ENCODE peak calls at places on chromosomes 7 and 10, in four cellular contexts. W is AG09319, U is RWPE1, Y is body of pancreas. X is an unnamed sample.

GRCh38 chr7:116953727-116954442 is 584 bp downstream of the ST7 start:
- DNase-seq in W (peak; percentile 63), Y (peak; percentile 86), U (peak; percentile 62), X (peak; percentile 79)

GRCh38 chr10:87657370-87657769 is 2.3 kb upstream of the PAPSS2 start:
- DNase-seq in W (no peak), U (no peak), Y (peak; percentile 40), X (no peak)

GRCh38 chr10:84770824-84771223 is 442.4 kb downstream of the CCSER2 start:
- DNase-seq in Y (no peak), U (no peak), W (no peak), X (no peak)

GRCh38 chr10:1109795-1110673 is 53.8 kb downstream of the WDR37 start:
- DNase-seq in U (peak; percentile 91), W (no peak), Y (peak; percentile 42), X (peak; percentile 84)

GRCh38 chr7:35993663-35994622 is 159.1 kb upstream of the EEPD1 start:
- DNase-seq in W (no peak), Y (no peak), U (peak; percentile 45), X (no peak)

GRCh38 chr10:33333260-33334169 is 952 bp downstream of the NRP1 start:
- DNase-seq in W (no peak), U (peak; percentile 44), Y (no peak), X (peak; percentile 25)

GRCh38 chr7:130430841-130431713 is 9.7 kb downstream of the CEP41 start:
- DNase-seq in W (no peak), Y (no peak), U (no peak), X (peak; percentile 26)

GRCh38 chr7:157219154-157219553 is 80.4 kb downstream of the UBE3C start:
- DNase-seq in W (no peak), U (no peak), Y (peak; percentile 7), X (peak; percentile 71)

GRCh38 chr10:45000138-45000763 is 472 bp upstream of the ZNF22 start:
- DNase-seq in Y (peak; percentile 66), W (peak; percentile 60), U (no peak), X (no peak)

GRCh38 chr10:50648089-50648934 is 24.6 kb upstream of the SGMS1 start:
- DNase-seq in Y (no peak), W (no peak), U (no peak), X (no peak)

GRCh38 chr7:51024867-51025266 is 242.2 kb upstream of the GRB10 start:
- DNase-seq in U (no peak), W (no peak), Y (no peak), X (no peak)

DNA sequence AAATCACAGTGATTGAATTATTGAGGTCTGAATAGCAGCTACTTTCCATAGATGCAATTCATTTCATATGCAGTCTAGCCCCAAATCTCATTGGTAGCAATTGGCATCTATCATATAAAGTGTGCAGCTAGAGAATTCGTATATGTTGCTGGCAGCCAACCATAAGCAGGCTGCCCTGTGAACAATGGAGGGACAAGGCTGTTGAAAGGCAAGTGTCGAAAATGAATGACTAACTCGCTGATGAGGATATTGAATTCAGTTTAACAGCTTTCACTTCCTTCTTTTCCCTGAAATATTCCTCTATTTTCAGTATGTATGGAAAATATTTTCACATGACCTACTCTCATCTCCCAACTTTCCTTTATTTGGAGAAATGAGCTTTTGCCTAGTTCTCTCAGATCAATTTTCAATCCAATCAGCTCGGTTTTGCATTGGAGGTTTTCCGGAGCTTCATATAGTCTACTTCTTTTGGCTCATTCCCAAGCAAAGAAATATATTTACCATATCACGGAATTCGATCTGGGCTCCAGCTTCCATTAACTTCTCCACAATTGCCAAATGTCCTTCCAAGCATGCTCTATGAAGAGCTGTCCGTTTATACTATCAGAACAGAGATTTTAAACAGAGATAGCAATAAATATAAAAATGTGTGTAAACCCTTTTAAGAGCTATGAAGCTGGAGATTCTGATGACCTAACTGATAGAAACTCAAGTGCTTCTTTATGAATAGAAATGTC is 3.5 kb downstream of the ANKRD1 start:
- DNase-seq in W (no peak), U (no peak), Y (no peak), X (no peak)
- TF ChIP-seq CTCF in W (no peak), U (no peak), Y (no peak), X (no peak)

DNA sequence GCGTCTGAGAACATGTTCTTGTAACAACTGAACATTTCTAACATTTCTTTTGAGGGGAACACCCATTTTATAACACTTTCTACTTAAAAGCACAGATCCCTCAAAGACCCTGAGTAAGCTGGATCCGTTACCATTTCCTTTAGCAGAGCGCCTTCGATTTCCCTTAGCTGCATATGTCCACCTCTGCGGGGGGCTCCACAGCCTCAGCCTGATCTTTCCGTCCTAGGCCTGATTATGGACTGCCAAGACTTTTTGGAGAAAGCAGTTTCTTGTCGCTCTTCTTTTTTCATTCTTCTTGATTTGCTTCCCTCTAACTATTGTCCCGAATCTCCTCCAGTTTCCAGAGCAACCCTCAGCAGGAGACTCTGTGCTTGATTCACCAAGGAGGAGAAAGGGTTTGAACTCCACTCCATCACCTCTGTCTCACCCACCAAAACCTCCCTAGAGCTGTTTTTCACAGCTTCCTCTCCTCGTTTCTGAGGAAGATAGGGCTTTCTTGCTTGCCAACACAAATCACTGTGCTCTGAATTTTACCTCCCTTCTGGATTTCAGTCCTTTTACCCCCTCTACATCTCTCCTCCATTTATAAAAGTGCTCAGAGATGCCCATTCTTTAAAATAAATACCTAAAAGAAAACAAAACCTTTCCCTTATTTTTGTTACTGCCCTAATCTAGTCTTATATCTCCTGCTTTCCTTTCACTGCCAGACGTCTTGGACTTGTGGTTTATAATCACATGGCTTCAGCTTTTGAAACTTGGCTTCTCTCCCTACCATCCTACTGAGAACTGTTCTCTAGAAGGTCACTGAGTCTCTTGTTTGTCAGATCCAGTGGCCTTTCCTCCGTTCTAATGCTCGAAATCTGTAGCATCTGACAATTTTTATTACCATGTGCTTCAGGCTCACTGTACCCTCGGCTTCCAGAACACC is 30.5 kb upstream of the ZRANB1 start:
- DNase-seq in W (no peak), U (no peak), Y (peak; percentile 30), X (no peak)
- TF ChIP-seq CTCF in W (no peak), U (no peak), Y (no peak), X (peak; percentile 10)

GRCh38 chr7:133051066-133051465 is 30.8 kb downstream of the CHCHD3 start:
- DNase-seq in W (no peak), U (no peak), Y (peak; percentile 39), X (peak; percentile 32)
- TF ChIP-seq CTCF in W (peak; percentile 7), U (no peak), Y (peak; percentile 23), X (peak; percentile 34)

GRCh38 chr7:29091121-29091601 is 55.2 kb downstream of the CPVL start:
- DNase-seq in Y (no peak), U (no peak), W (no peak), X (peak; percentile 16)

GRCh38 chr7:29095666-29096560 is 50.4 kb downstream of the CPVL start:
- DNase-seq in Y (no peak), W (no peak), U (no peak), X (no peak)

GRCh38 chr7:29086545-29086944 is 59.8 kb downstream of the CPVL start:
- DNase-seq in W (no peak), Y (no peak), U (no peak), X (no peak)

GRCh38 chr7:29087840-29088169 is 58.5 kb downstream of the CPVL start:
- DNase-seq in W (no peak), Y (no peak), U (no peak), X (no peak)

GRCh38 chr7:29091722-29092121 is 54.6 kb downstream of the CPVL start:
- DNase-seq in Y (no peak), W (no peak), U (no peak), X (peak; percentile 77)
- TF ChIP-seq CTCF in Y (no peak), W (no peak), U (no peak), X (no peak)

DNA sequence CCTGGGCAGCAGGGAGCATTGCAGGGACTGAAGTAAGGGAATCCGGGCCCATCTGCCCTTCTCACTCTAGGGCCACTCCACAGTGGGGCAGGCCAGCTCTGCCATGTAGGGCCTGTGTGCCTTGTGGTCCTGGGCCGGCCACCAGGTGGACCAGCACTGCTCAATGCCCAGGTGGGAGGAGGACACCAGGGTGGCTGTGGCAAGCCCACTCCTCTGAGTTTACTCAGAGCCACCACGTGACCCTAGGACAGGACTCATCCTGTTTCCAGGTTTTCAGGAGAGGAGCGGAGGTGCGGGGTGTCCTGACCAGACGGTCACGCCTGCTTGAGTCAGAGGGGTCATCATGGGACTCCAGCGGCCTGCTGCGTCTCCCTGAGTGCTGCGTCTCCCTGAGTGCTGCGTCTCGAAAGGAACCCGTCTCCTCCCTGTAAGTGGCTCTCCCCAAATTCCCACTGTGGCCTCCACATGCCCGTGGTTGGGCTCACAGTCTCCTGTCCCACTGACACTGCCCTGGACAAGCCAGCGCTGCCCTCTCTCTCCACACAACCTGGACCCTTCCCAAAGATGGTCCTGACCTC is 2.9 kb downstream of the CFAP46 start:
- DNase-seq in Y (no peak), W (no peak), U (no peak), X (no peak)
- TF ChIP-seq CTCF in Y (no peak), W (no peak), U (no peak), X (no peak)